ENCODE peak calls at places on chromosome 17, in four cellular contexts. V is chondrocyte, I is HS-5, M is NCI-H2029. J is an unnamed sample.

GRCh38 chr17:17120716-17121115 is 78.5 kb downstream of the MPRIP start:
- DNase-seq in I (no peak), V (peak), M (no peak), J (no peak)

GRCh38 chr17:66526827-66527226 is 224.4 kb downstream of the PRKCA start:
- DNase-seq in V (no peak), M (no peak), I (no peak), J (no peak)

GRCh38 chr17:527247-527646 is 174.6 kb upstream of the RPH3AL start:
- DNase-seq in V (no peak), I (no peak), M (no peak), J (no peak)

GRCh38 chr17:45660474-45660873 is 123.6 kb upstream of the CRHR1 start:
- DNase-seq in I (no peak), V (no peak), M (no peak), J (no peak)

GRCh38 chr17:60601443-60602384 is 1.7 kb downstream of the PPM1D start:
- DNase-seq in M (peak), V (no peak), I (peak), J (peak)

GRCh38 chr17:56861899-56862298 is 27.9 kb downstream of the DGKE start:
- DNase-seq in V (no peak), M (no peak), I (no peak), J (no peak)

GRCh38 chr17:42276609-42277341 is 584 bp upstream of the STAT5B start:
- DNase-seq in V (no peak), I (no peak), M (peak), J (peak)

GRCh38 chr17:15377200-15377599 is 35.8 kb upstream of the TEKT3 start:
- DNase-seq in I (no peak), M (no peak), V (no peak), J (peak)

GRCh38 chr17:66923881-66924280 is 40.6 kb upstream of the CACNG4 start:
- DNase-seq in V (no peak), M (no peak), I (no peak), J (no peak)

GRCh38 chr17:82399601-82400101 is 18.5 kb upstream of the HEXD start:
- DNase-seq in M (no peak), I (no peak), V (no peak), J (no peak)

GRCh38 chr17:75824591-75825518 is 19.3 kb downstream of the UNC13D start:
- DNase-seq in M (no peak), V (no peak), I (no peak), J (no peak)

GRCh38 chr17:64063766-64064224 is 43.4 kb upstream of the ICAM2 start:
- DNase-seq in V (no peak), M (no peak), I (no peak), J (no peak)

GRCh38 chr17:40479754-40480480 is 21.5 kb downstream of the TNS4 start:
- DNase-seq in M (no peak), I (no peak), V (no peak), J (no peak)

GRCh38 chr17:77173104-77173503 is 32.3 kb downstream of the SEC14L1 start:
- DNase-seq in V (no peak), I (no peak), M (no peak), J (no peak)

GRCh38 chr17:82114872-82115271 is 16.8 kb upstream of the FASN start:
- DNase-seq in V (no peak), M (no peak), I (no peak), J (no peak)

GRCh38 chr17:22373911-22374310 is 681.6 kb downstream of the KCNJ18 start:
- DNase-seq in V (no peak), M (no peak), I (no peak), J (no peak)

GRCh38 chr17:35189291-35189690 is 4.9 kb downstream of the SLC35G3 start:
- DNase-seq in V (no peak), M (no peak), I (no peak), J (no peak)

GRCh38 chr17:53390575-53390974 is 432.2 kb upstream of the KIF2B start:
- DNase-seq in I (no peak), M (no peak), V (no peak), J (no peak)

GRCh38 chr17:73203788-73204479 is 11.1 kb downstream of the COG1 start:
- DNase-seq in I (no peak), V (no peak), M (no peak), J (no peak)

GRCh38 chr17:901964-902363 is 77.6 kb downstream of the NXN start:
- DNase-seq in M (no peak), V (no peak), I (no peak), J (no peak)

GRCh38 chr17:64694207-64694606 is 32.1 kb upstream of the SMURF2 start:
- DNase-seq in V (no peak), M (peak), I (no peak), J (no peak)

GRCh38 chr17:81429813-81430510 is 34.7 kb downstream of the BAHCC1 start:
- DNase-seq in M (no peak), I (no peak), V (no peak), J (no peak)

GRCh38 chr17:10217916-10218315 is 19.5 kb upstream of the GAS7 start:
- DNase-seq in V (peak), M (no peak), I (no peak), J (no peak)

GRCh38 chr17:16585796-16586195 is 16.8 kb upstream of the ZNF287 start:
- DNase-seq in M (no peak), I (no peak), V (no peak), J (no peak)

GRCh38 chr17:74307984-74308773 is 17.8 kb upstream of the KIF19 start:
- DNase-seq in M (no peak), I (no peak), V (no peak), J (no peak)

GRCh38 chr17:49514374-49514738 is 19.3 kb downstream of the NGFR start:
- DNase-seq in I (no peak), M (no peak), V (peak), J (no peak)

GRCh38 chr17:38613981-38614779 is 8.4 kb upstream of the SRCIN1 start:
- DNase-seq in M (peak), I (no peak), V (no peak), J (no peak)

GRCh38 chr17:64459284-64459747 is 10.4 kb downstream of the MILR1 start:
- DNase-seq in I (peak), M (no peak), V (no peak), J (peak)

GRCh38 chr17:34578016-34578415 is 1.4 kb upstream of the TMEM132E start:
- DNase-seq in V (no peak), M (no peak), I (no peak), J (no peak)

GRCh38 chr17:49511810-49512209 is 16.7 kb downstream of the NGFR start:
- DNase-seq in I (no peak), V (no peak), M (no peak), J (no peak)

GRCh38 chr17:20852541-20853370 is 190.1 kb downstream of the USP22 start:
- DNase-seq in I (no peak), V (peak), M (peak), J (no peak)

GRCh38 chr17:67105213-67105612 is 60.9 kb downstream of the CACNG1 start:
- DNase-seq in V (no peak), M (no peak), I (peak), J (no peak)

GRCh38 chr17:71983828-71984227 is 137.0 kb upstream of the SOX9 start:
- DNase-seq in M (no peak), V (no peak), I (no peak), J (no peak)